ENCODE peak calls at places on chromosome 1, in seven cellular contexts. L is neural crest cell; T is GM12878; M is activated T-cell treated with anti-CD3 and anti-CD28 coated beads, Interleukin-2, amount 50 U/mL, for 72 hours; H is activated naive CD8-positive, alpha-beta T cell treated with anti-CD3 and anti-CD28 coated beads for 36 hours; Y is fibroblast of pulmonary artery; X is NCI-H345. U is an unnamed sample.

GRCh38 chr1:20787775-20788488 is 825 bp upstream of the HP1BP3 start:
- DNase-seq in L (no peak), T (no peak), M (no peak), H (no peak), Y (peak), X (no peak), U (no peak)

GRCh38 chr1:234987415-234988159 is 141.1 kb downstream of the TOMM20 start:
- DNase-seq in L (no peak), T (no peak), M (no peak), H (peak), Y (peak), X (no peak), U (no peak)

GRCh38 chr1:101293461-101294045 is 56.7 kb downstream of the S1PR1 start:
- DNase-seq in L (no peak), T (peak), M (peak), H (peak), Y (peak), X (no peak), U (no peak)

GRCh38 chr1:9316080-9316444 is 23.4 kb downstream of the SPSB1 start:
- DNase-seq in L (no peak), T (no peak), M (peak), H (peak), Y (no peak), X (no peak), U (no peak)

GRCh38 chr1:62012095-62012494 is 182.6 kb upstream of the L1TD1 start:
- DNase-seq in L (no peak), T (no peak), M (no peak), H (no peak), Y (no peak), X (no peak), U (no peak)

GRCh38 chr1:117563492-117563875 is 42.4 kb upstream of the TENT5C start:
- DNase-seq in L (no peak), T (no peak), M (no peak), H (no peak), Y (no peak), X (no peak), U (no peak)

GRCh38 chr1:3372317-3372716 is 82.1 kb upstream of the ARHGEF16 start:
- DNase-seq in L (no peak), T (no peak), M (peak), H (peak), Y (no peak), X (no peak), U (no peak)

GRCh38 chr1:72485786-72486185 is 203.4 kb upstream of the NEGR1 start:
- DNase-seq in L (no peak), T (no peak), M (no peak), H (no peak), Y (peak), X (no peak), U (no peak)

GRCh38 chr1:19775831-19776230 is 23.9 kb downstream of the TMCO4 start:
- DNase-seq in L (no peak), T (no peak), M (no peak), H (no peak), Y (no peak), X (no peak), U (no peak)